ENCODE peak calls at places on chromosomes 11 and 22, in seven cellular contexts. D is IMR-90, F is mesenchymal stem cell, Q is mesendoderm, S is neuronal stem cell, X is H1, O is trophoblast cell. G is an unnamed sample.

GRCh38 chr11:122788781-122789535 is 49.3 kb upstream of the CRTAM start:
- DNase-seq in S (no peak), O (peak), D (no peak), X (no peak), F (no peak), Q (no peak), G (no peak)

GRCh38 chr11:130118636-130119387 is 40.8 kb upstream of the ST14 start:
- DNase-seq in X (no peak), F (no peak), O (no peak), D (no peak), Q (no peak), S (no peak), G (no peak)

GRCh38 chr11:1503708-1504104 is 17.1 kb upstream of the MOB2 start:
- DNase-seq in X (no peak), S (no peak), F (no peak), D (no peak), Q (no peak), O (no peak), G (no peak)

GRCh38 chr22:45202333-45203149 is 38.2 kb downstream of the KIAA0930 start:
- DNase-seq in X (no peak), D (peak), O (peak), F (peak), S (no peak), Q (no peak), G (peak)

GRCh38 chr11:78025378-78025777 is 2.3 kb upstream of the KCTD14 start:
- DNase-seq in F (no peak), X (no peak), O (no peak), D (no peak), Q (no peak), S (no peak), G (no peak)

GRCh38 chr11:115324569-115325432 is 179.4 kb downstream of the CADM1 start:
- DNase-seq in X (no peak), D (peak), Q (peak), S (peak), O (peak), F (peak), G (peak)

GRCh38 chr11:16925495-16926065 is 88.6 kb downstream of the PLEKHA7 start:
- DNase-seq in D (no peak), F (peak), X (peak), O (peak), S (peak), Q (peak), G (peak)

GRCh38 chr11:103773537-103773936 is 262.9 kb upstream of the DDI1 start:
- DNase-seq in S (no peak), F (no peak), D (no peak), X (no peak), O (no peak), Q (no peak), G (no peak)

GRCh38 chr11:110311783-110312578 is 15.6 kb upstream of the RDX start:
- DNase-seq in S (no peak), Q (no peak), X (no peak), F (peak), D (peak), O (no peak), G (no peak)

GRCh38 chr11:33735426-33736147 is 636 bp downstream of the CD59 start:
- DNase-seq in Q (peak), F (peak), D (no peak), O (peak), S (peak), X (peak), G (no peak)

GRCh38 chr22:45880091-45880651 is 96.8 kb downstream of the WNT7B start:
- DNase-seq in O (no peak), D (no peak), X (peak), S (no peak), F (no peak), Q (no peak), G (peak)

GRCh38 chr22:48727454-48728058 is 1100.1 kb downstream of the BRD1 start:
- DNase-seq in S (no peak), X (no peak), D (no peak), F (no peak), O (no peak), Q (no peak), G (no peak)

GRCh38 chr11:117506856-117507425 is 179.3 kb downstream of the CEP164 start:
- DNase-seq in O (no peak), S (no peak), Q (no peak), D (no peak), X (no peak), F (no peak), G (no peak)

GRCh38 chr11:102177126-102177525 is 66.9 kb downstream of the YAP1 start:
- DNase-seq in Q (no peak), S (no peak), X (no peak), O (no peak), D (peak), F (peak), G (no peak)

GRCh38 chr22:30421695-30422480 is 3.7 kb upstream of the MTFP1 start:
- DNase-seq in S (no peak), X (no peak), Q (no peak), D (no peak), O (no peak), F (peak), G (no peak)

GRCh38 chr11:108586600-108586999 is 7.0 kb downstream of the EXPH5 start:
- DNase-seq in D (no peak), F (no peak), O (no peak), Q (no peak), S (no peak), X (no peak), G (no peak)
- H2AK5ac ChIP-seq in D (no peak), F (no peak), O (no peak), Q (no peak), S (no peak), X (no peak), G (no peak)

GRCh38 chr11:75101424-75102128 is 4.9 kb upstream of the OR2AT4 start:
- DNase-seq in Q (no peak), S (no peak), O (no peak), D (no peak), F (no peak), X (no peak), G (no peak)

GRCh38 chr11:75097173-75097557 is 489 bp upstream of the OR2AT4 start:
- DNase-seq in O (no peak), F (no peak), Q (no peak), D (no peak), X (no peak), S (no peak), G (no peak)

GRCh38 chr11:75096456-75097172 is at the start of gene OR2AT4:
- DNase-seq in X (no peak), S (no peak), O (no peak), F (no peak), D (no peak), Q (no peak), G (no peak)

GRCh38 chr11:75100314-75100713 is 3.6 kb upstream of the OR2AT4 start:
- DNase-seq in O (peak), Q (peak), X (no peak), S (no peak), F (peak), D (peak), G (no peak)

GRCh38 chr11:75099635-75100034 is 3.0 kb upstream of the OR2AT4 start:
- DNase-seq in F (no peak), S (no peak), O (no peak), Q (no peak), D (no peak), X (no peak), G (no peak)
- H3K4me2 ChIP-seq in F (no peak), S (no peak), O (no peak), Q (no peak), D (no peak), X (no peak), G (no peak)

DNA sequence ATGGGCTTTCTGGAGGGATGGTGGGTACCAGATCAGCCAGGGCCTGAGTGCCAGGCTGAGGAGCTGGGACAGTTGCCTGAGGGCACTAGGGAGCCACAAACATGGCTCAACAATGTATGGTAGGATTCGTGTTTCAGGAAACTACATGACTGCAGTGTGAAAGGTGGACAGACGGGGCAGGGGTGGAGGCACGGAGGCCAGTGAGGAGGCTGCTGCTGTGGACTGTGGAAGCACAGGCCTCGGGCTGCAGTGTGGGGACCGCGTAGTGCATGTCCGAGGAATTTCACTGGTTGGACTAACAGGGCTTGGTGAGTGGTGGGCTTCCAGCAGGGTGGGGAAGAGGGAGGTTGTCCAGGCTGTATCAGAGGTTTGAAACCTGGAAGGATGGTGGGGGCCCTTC is 7.8 kb downstream of the P2RY2 start:
- DNase-seq in Q (no peak), O (no peak), X (no peak), F (no peak), D (no peak), S (no peak), G (no peak)
- H2AK5ac ChIP-seq in Q (no peak), O (peak), X (peak), F (no peak), D (no peak), S (no peak), G (no peak)

DNA sequence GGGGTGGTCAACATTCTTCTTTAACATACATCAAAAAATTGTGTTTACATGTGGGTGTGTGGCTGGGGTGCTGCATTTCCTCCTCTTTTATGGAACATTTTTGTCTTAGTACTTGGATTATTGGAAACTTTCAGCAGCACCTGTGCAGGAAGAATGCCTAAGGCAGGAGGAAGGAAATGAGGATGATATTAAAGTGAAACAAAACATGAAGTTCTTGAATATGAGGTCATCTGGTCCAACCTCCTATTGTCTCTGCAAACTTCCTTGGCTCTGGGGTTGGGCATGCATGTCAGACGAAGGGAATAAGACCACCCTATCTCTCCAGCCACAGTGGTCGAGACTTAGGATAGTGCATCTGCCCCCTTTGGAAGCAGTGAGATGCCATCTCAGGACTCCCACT is 20.6 kb upstream of the OR9Q1 start:
- DNase-seq in X (no peak), D (no peak), S (no peak), Q (no peak), F (no peak), O (no peak), G (no peak)
- H3K4me2 ChIP-seq in X (no peak), D (no peak), S (no peak), Q (no peak), F (no peak), O (no peak), G (no peak)

DNA sequence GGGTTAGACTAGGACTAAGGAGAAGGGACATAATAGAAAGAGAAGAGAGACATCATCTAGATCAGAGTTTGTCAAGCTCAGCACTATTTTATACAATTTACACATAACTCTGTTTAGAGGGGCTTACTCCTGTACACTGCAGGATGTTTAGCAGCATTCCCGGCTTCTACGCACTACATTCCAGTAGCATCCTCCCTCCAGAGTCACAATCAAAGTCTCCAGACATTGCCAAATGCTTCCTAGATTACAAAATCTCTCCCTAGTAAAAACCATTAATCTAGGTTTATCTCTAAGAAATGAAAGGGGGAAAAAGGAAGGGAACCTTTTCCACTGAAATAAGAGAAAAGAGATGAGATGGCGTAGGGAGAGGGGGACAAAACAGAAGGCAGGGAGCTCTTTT is 4.0 kb downstream of the USP28 start:
- DNase-seq in O (no peak), S (no peak), F (peak), Q (no peak), X (no peak), D (peak), G (no peak)
- H2AK5ac ChIP-seq in O (no peak), S (no peak), F (no peak), Q (no peak), X (no peak), D (no peak), G (no peak)

GRCh38 chr22:18111759-18112330 is 1.2 kb downstream of the TUBA8 start:
- DNase-seq in Q (no peak), X (peak), O (no peak), S (no peak), F (no peak), D (no peak), G (no peak)
- H3K4me2 ChIP-seq in Q (no peak), X (no peak), O (no peak), S (no peak), F (no peak), D (no peak), G (no peak)

GRCh38 chr11:44568358-44568705 is 2.9 kb downstream of the CD82 start:
- DNase-seq in X (no peak), F (no peak), D (no peak), O (no peak), S (no peak), Q (no peak), G (no peak)

GRCh38 chr11:44572431-44572830 is 7.0 kb downstream of the CD82 start:
- DNase-seq in X (no peak), Q (no peak), D (no peak), F (no peak), O (no peak), S (no peak), G (no peak)

GRCh38 chr11:44568706-44569473 is 3.4 kb downstream of the CD82 start:
- DNase-seq in O (peak), D (peak), X (no peak), F (peak), S (no peak), Q (no peak), G (no peak)

GRCh38 chr11:44572884-44573283 is 7.4 kb downstream of the CD82 start:
- DNase-seq in F (no peak), S (no peak), D (no peak), Q (peak), X (peak), O (peak), G (peak)

GRCh38 chr11:44570411-44571155 is 5.1 kb downstream of the CD82 start:
- DNase-seq in S (no peak), D (no peak), O (no peak), X (no peak), Q (no peak), F (peak), G (no peak)
- H2AK5ac ChIP-seq in S (peak), D (peak), O (no peak), X (no peak), Q (no peak), F (peak), G (no peak)

GRCh38 chr11:114163830-114164401 is 104.4 kb downstream of the ZBTB16 start:
- DNase-seq in S (no peak), X (no peak), Q (no peak), O (no peak), D (no peak), F (peak), G (no peak)
- H3K4me2 ChIP-seq in S (no peak), X (no peak), Q (no peak), O (no peak), D (no peak), F (no peak), G (no peak)

G was measured in H9.